ENCODE peak calls at places on chromosomes 11 and 22, in five cellular contexts. J is kidney, Y is body of pancreas, R is adrenal gland, F is fibroblast of lung. T is an unnamed sample.

GRCh38 chr22:17164392-17165024 is 5.4 kb upstream of the HDHD5 start:
- DNase-seq in J (no peak), Y (no peak), R (no peak), F (no peak), T (no peak)

GRCh38 chr11:87260811-87261210 is 223.1 kb downstream of the TMEM135 start:
- DNase-seq in J (no peak), Y (no peak), R (no peak), F (peak; percentile 51), T (no peak)

GRCh38 chr22:26432619-26433311 is 3.7 kb downstream of the ASPHD2 start:
- DNase-seq in J (no peak), Y (no peak), R (no peak), F (no peak), T (no peak)

GRCh38 chr11:120651836-120652235 is 140.3 kb downstream of the GRIK4 start:
- DNase-seq in J (no peak), Y (no peak), R (no peak), F (no peak), T (no peak)

GRCh38 chr22:16960884-16961249 is 47.2 kb downstream of the GAB4 start:
- DNase-seq in J (no peak), Y (no peak), R (no peak), F (no peak), T (no peak)

GRCh38 chr11:61918251-61919112 is 1.1 kb upstream of the RAB3IL1 start:
- DNase-seq in J (peak; percentile 80), Y (no peak), R (peak; percentile 27), F (no peak), T (peak; percentile 67)

GRCh38 chr22:44871782-44872181 is 119.4 kb downstream of the ARHGAP8 start:
- DNase-seq in J (peak; percentile 2), Y (no peak), R (no peak), F (no peak), T (no peak)

GRCh38 chr22:17234144-17234623 is 14.9 kb upstream of the ADA2 start:
- DNase-seq in J (peak; percentile 35), Y (no peak), R (no peak), F (peak; percentile 6), T (no peak)

GRCh38 chr11:111623527-111624030 is 21.3 kb downstream of the SIK2 start:
- DNase-seq in J (no peak), Y (peak; percentile 71), R (no peak), F (no peak), T (no peak)

GRCh38 chr11:113796663-113797259 is 17.2 kb downstream of the CLDN25 start:
- DNase-seq in J (no peak), Y (peak; percentile 60), R (peak; percentile 27), F (peak; percentile 29), T (no peak)

DNA sequence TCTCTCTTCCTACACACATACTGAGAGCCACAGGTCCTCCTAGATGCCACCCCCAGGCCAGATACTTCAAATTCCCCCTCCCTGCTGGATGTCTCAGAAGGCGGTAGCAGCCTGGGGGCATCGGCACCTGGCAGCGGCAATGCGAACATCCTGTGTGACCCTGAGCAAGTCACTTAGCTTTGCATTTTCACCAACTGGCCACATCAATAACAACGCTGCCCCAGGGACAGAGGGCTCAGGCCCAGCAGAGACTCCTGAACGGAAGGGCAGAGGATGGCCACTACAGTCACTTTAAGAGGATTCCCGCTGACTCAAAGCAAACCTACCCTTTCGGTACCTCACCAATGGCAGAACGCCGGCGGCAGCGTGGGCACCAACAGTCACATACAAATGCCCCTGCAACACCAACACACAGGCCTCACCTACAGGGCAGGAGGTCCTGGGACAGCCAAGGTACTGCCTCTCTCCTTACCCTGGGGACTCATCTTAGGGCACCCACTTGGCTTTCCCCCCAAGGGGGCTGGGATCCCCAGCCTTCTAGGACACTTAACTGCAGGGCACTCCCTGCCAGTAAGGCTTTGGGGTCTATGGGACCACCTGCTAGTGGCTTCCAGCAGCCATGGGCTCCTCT is 1.6 kb downstream of the LMO1 start:
- DNase-seq in J (peak; percentile 46), Y (no peak), R (no peak), F (no peak), T (peak; percentile 6)
- H3K27ac ChIP-seq in J (no peak overlapping the region), Y (no peak overlapping the region), R (no peak overlapping the region), F (no peak overlapping the region), T (no peak overlapping the region)

GRCh38 chr22:28743852-28744251 is 2.0 kb downstream of the HSCB start:
- DNase-seq in J (no peak), Y (no peak), R (no peak), F (no peak), T (no peak)
- H3K36me3 ChIP-seq in J (peaks cover 8% of the 10 kb centered on the region), Y (no peaks in the 10 kb centered on the region), R (no peaks in the 10 kb centered on the region), F (no peaks in the 10 kb centered on the region), T (no peaks in the 10 kb centered on the region)

GRCh38 chr11:19933801-19934488 is 221.3 kb downstream of the NAV2 start:
- DNase-seq in J (no peak), Y (no peak), R (no peak), F (no peak), T (no peak)

GRCh38 chr11:19935507-19935906 is 222.9 kb downstream of the NAV2 start:
- DNase-seq in J (no peak), Y (no peak), R (no peak), F (peak; percentile 97), T (no peak)

GRCh38 chr11:19936461-19936860 is 223.8 kb downstream of the DBX1 start:
- DNase-seq in J (no peak), Y (no peak), R (no peak), F (no peak), T (no peak)

GRCh38 chr11:19933132-19933735 is 220.6 kb downstream of the NAV2 start:
- DNase-seq in J (peak; percentile 67), Y (no peak), R (no peak), F (no peak), T (no peak)

GRCh38 chr11:19934828-19935259 is 222.2 kb downstream of the NAV2 start:
- DNase-seq in J (no peak), Y (no peak), R (no peak), F (peak; percentile 88), T (no peak)
- TF ChIP-seq CTCF in J (no peak), Y (no peak), R (no peak), F (no peak), T (no peak)

GRCh38 chr22:20095521-20095920 is 15.5 kb downstream of the DGCR8 start:
- DNase-seq in J (peak; percentile 8), Y (no peak), R (peak; percentile 2), F (no peak), T (no peak)

GRCh38 chr22:20092477-20092854 is 12.4 kb downstream of the DGCR8 start:
- DNase-seq in J (peak; percentile 58), Y (no peak), R (peak; percentile 8), F (no peak), T (no peak)

GRCh38 chr22:20094158-20094807 is 14.2 kb downstream of the DGCR8 start:
- DNase-seq in J (peak; percentile 66), Y (no peak), R (peak; percentile 8), F (no peak), T (no peak)

GRCh38 chr22:20091690-20092476 is 11.8 kb downstream of the DGCR8 start:
- DNase-seq in J (peak; percentile 27), Y (no peak), R (peak; percentile 9), F (no peak), T (no peak)

GRCh38 chr22:20093437-20093836 is 13.4 kb downstream of the DGCR8 start:
- DNase-seq in J (peak; percentile 26), Y (peak; percentile 48), R (peak; percentile 10), F (no peak), T (no peak)
- H3K27ac ChIP-seq in J (no peak overlapping the region), Y (no peak overlapping the region), R (no peak overlapping the region), F (no peak overlapping the region), T (no peak overlapping the region)

DNA sequence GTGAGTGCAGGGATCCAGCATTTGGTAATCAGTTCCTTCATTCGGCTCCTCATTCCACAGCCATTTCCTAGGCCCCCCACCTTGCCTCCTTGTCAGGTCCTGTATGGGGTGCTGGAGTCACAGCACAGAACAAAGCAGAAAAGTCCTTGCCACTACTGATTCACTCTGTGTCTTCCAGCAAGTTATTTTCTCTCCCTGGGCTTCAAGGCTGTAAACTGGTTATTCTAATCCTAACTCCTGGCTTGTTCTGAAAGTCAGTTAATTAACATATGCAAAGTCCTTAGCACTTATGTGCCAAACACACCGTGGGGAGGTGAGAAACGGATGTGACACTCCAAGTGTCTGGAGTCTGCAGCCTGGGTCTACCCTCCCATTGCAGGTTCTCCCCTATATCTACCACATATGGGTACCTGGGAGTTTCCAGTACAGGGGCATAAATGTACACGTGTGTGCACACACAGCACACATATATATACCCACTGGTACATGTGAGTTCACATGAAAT is 30.6 kb upstream of the PDE2A start:
- DNase-seq in J (no peak), Y (no peak), R (no peak), F (no peak), T (no peak)
- H3K36me3 ChIP-seq in J (peaks cover 37% of the 10 kb centered on the region), Y (no peaks in the 10 kb centered on the region), R (no peaks in the 10 kb centered on the region), F (peaks cover 21% of the 10 kb centered on the region), T (no peaks in the 10 kb centered on the region)

GRCh38 chr22:50219800-50220602 is 19.2 kb downstream of the SELENOO start:
- DNase-seq in J (no peak), Y (no peak), R (no peak), F (no peak), T (no peak)

GRCh38 chr22:50220603-50221409 is 20.0 kb downstream of the SELENOO start:
- DNase-seq in J (no peak), Y (no peak), R (no peak), F (no peak), T (no peak)

GRCh38 chr22:50224071-50224470 is 20.8 kb downstream of the TUBGCP6 start:
- DNase-seq in J (no peak), Y (no peak), R (no peak), F (no peak), T (no peak)

GRCh38 chr22:50222508-50222907 is 21.7 kb downstream of the SELENOO start:
- DNase-seq in J (no peak), Y (no peak), R (no peak), F (no peak), T (no peak)

GRCh38 chr22:50221410-50222300 is 20.8 kb downstream of the SELENOO start:
- DNase-seq in J (no peak), Y (no peak), R (no peak), F (no peak), T (no peak)
- TF ChIP-seq CTCF in J (no peak), Y (no peak), R (peak; percentile 4), F (no peak), T (no peak)

DNA sequence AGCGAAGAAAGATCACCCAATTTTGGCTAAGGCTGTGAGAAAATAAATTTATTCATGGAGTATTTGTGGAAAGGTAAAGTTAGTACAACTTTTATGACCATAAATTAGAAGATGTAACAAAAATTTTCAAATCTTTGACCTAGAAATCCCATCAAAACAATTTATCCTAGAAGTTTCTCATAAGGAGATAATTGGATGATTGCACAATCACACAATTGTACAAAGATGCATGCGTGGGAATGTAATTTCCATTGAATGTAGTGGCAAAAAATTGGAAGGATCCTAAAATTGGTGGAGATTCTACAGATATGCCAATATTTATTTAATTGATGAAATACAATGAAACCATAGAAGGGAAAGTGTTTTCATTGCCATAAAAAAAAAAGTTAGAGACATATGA is 11.6 kb downstream of the SRPRA start:
- DNase-seq in J (no peak), Y (no peak), R (no peak), F (no peak), T (no peak)
- H3K27ac ChIP-seq in J (no peak overlapping the region), Y (no peak overlapping the region), R (no peak overlapping the region), F (no peak overlapping the region), T (no peak overlapping the region)

GRCh38 chr11:77377734-77378133 is 76.2 kb upstream of the GDPD4 start:
- DNase-seq in J (no peak), Y (no peak), R (no peak), F (peak; percentile 18), T (no peak)
- H3K36me3 ChIP-seq in J (no peaks in the 10 kb centered on the region), Y (no peaks in the 10 kb centered on the region), R (no peaks in the 10 kb centered on the region), F (no peaks in the 10 kb centered on the region), T (no peaks in the 10 kb centered on the region)